ENCODE peak calls at places on chromosomes 12 and 14, in ten cellular contexts. One of them, this sample, is unnamed.
A peak's percentile ranks its signal among the peaks of the same experiment; 100 is the strongest.

GRCh38 chr12:27521066-27521465 is 2.9 kb upstream of the PPFIBP1 start:
- DNase-seq in body of pancreas: peak; percentile 22
- DNase-seq in kidney: peak; percentile 77
- DNase-seq in bronchial epithelial cell: no peak
- DNase-seq in mesothelial cell of epicardium: no peak
- DNase-seq in prostate gland: no peak
- DNase-seq in upper lobe of left lung: no peak
- DNase-seq in uterus: peak; percentile 71
- DNase-seq in progenitor cell of endocrine pancreas: no peak
- DNase-seq in tibial artery: no peak
- DNase-seq in this sample: no peak

GRCh38 chr14:45253754-45254300 is 825 bp upstream of the MIS18BP1 start:
- DNase-seq in progenitor cell of endocrine pancreas: no peak
- DNase-seq in upper lobe of left lung: peak; percentile 33
- DNase-seq in mesothelial cell of epicardium: no peak
- DNase-seq in body of pancreas: no peak
- DNase-seq in uterus: no peak
- DNase-seq in prostate gland: peak; percentile 6
- DNase-seq in bronchial epithelial cell: peak; percentile 56
- DNase-seq in tibial artery: no peak
- DNase-seq in kidney: peak; percentile 63
- DNase-seq in this sample: no peak

GRCh38 chr12:56258068-56258819 is at the start of gene ANKRD52:
- DNase-seq in upper lobe of left lung: peak; percentile 79
- DNase-seq in body of pancreas: peak; percentile 73
- DNase-seq in uterus: peak; percentile 75
- DNase-seq in progenitor cell of endocrine pancreas: peak; percentile 71
- DNase-seq in kidney: peak; percentile 89
- DNase-seq in prostate gland: peak; percentile 62
- DNase-seq in tibial artery: peak; percentile 84
- DNase-seq in bronchial epithelial cell: peak; percentile 43
- DNase-seq in mesothelial cell of epicardium: peak; percentile 89
- DNase-seq in this sample: peak; percentile 89

GRCh38 chr12:101230547-101230946 is 20.5 kb upstream of the SLC5A8 start:
- DNase-seq in uterus: no peak
- DNase-seq in progenitor cell of endocrine pancreas: no peak
- DNase-seq in tibial artery: no peak
- DNase-seq in body of pancreas: no peak
- DNase-seq in prostate gland: no peak
- DNase-seq in kidney: no peak
- DNase-seq in upper lobe of left lung: no peak
- DNase-seq in bronchial epithelial cell: peak; percentile 83
- DNase-seq in mesothelial cell of epicardium: no peak
- DNase-seq in this sample: no peak

GRCh38 chr12:94405378-94406116 is 54.1 kb downstream of the CEP83 start:
- DNase-seq in uterus: no peak
- DNase-seq in kidney: no peak
- DNase-seq in progenitor cell of endocrine pancreas: no peak
- DNase-seq in mesothelial cell of epicardium: no peak
- DNase-seq in upper lobe of left lung: no peak
- DNase-seq in prostate gland: no peak
- DNase-seq in bronchial epithelial cell: no peak
- DNase-seq in tibial artery: no peak
- DNase-seq in body of pancreas: no peak
- DNase-seq in this sample: no peak

GRCh38 chr12:102963796-102964195 is 6.3 kb downstream of the ASCL1 start:
- DNase-seq in prostate gland: no peak
- DNase-seq in upper lobe of left lung: no peak
- DNase-seq in tibial artery: no peak
- DNase-seq in body of pancreas: no peak
- DNase-seq in bronchial epithelial cell: no peak
- DNase-seq in progenitor cell of endocrine pancreas: no peak
- DNase-seq in kidney: no peak
- DNase-seq in mesothelial cell of epicardium: no peak
- DNase-seq in uterus: no peak
- DNase-seq in this sample: no peak

GRCh38 chr12:87323369-87323768 is 705.8 kb downstream of the C12orf50 start:
- DNase-seq in upper lobe of left lung: no peak
- DNase-seq in body of pancreas: no peak
- DNase-seq in tibial artery: no peak
- DNase-seq in prostate gland: no peak
- DNase-seq in bronchial epithelial cell: peak; percentile 60
- DNase-seq in uterus: no peak
- DNase-seq in mesothelial cell of epicardium: no peak
- DNase-seq in kidney: no peak
- DNase-seq in progenitor cell of endocrine pancreas: no peak
- DNase-seq in this sample: no peak

GRCh38 chr14:23469906-23470403 is 452 bp downstream of the NGDN start:
- DNase-seq in upper lobe of left lung: no peak
- DNase-seq in uterus: no peak
- DNase-seq in body of pancreas: no peak
- DNase-seq in bronchial epithelial cell: no peak
- DNase-seq in progenitor cell of endocrine pancreas: no peak
- DNase-seq in kidney: no peak
- DNase-seq in prostate gland: no peak
- DNase-seq in tibial artery: no peak
- DNase-seq in mesothelial cell of epicardium: no peak
- DNase-seq in this sample: no peak

GRCh38 chr14:47422191-47422590 is 253.2 kb downstream of the MDGA2 start:
- DNase-seq in tibial artery: no peak
- DNase-seq in kidney: no peak
- DNase-seq in uterus: no peak
- DNase-seq in bronchial epithelial cell: no peak
- DNase-seq in upper lobe of left lung: no peak
- DNase-seq in prostate gland: no peak
- DNase-seq in progenitor cell of endocrine pancreas: no peak
- DNase-seq in body of pancreas: no peak
- DNase-seq in mesothelial cell of epicardium: no peak
- DNase-seq in this sample: no peak

GRCh38 chr12:47249719-47250506 is 170.2 kb upstream of the AMIGO2 start:
- DNase-seq in uterus: no peak
- DNase-seq in upper lobe of left lung: no peak
- DNase-seq in kidney: no peak
- DNase-seq in bronchial epithelial cell: peak; percentile 76
- DNase-seq in mesothelial cell of epicardium: no peak
- DNase-seq in tibial artery: no peak
- DNase-seq in body of pancreas: no peak
- DNase-seq in progenitor cell of endocrine pancreas: no peak
- DNase-seq in prostate gland: no peak
- DNase-seq in this sample: no peak

GRCh38 chr12:93243689-93244513 is 133.8 kb upstream of the NUDT4 start:
- DNase-seq in upper lobe of left lung: peak; percentile 76
- DNase-seq in progenitor cell of endocrine pancreas: no peak
- DNase-seq in uterus: peak; percentile 25
- DNase-seq in prostate gland: peak; percentile 56
- DNase-seq in bronchial epithelial cell: peak; percentile 96
- DNase-seq in mesothelial cell of epicardium: peak; percentile 61
- DNase-seq in kidney: no peak
- DNase-seq in tibial artery: no peak
- DNase-seq in body of pancreas: peak; percentile 65
- DNase-seq in this sample: no peak

DNA sequence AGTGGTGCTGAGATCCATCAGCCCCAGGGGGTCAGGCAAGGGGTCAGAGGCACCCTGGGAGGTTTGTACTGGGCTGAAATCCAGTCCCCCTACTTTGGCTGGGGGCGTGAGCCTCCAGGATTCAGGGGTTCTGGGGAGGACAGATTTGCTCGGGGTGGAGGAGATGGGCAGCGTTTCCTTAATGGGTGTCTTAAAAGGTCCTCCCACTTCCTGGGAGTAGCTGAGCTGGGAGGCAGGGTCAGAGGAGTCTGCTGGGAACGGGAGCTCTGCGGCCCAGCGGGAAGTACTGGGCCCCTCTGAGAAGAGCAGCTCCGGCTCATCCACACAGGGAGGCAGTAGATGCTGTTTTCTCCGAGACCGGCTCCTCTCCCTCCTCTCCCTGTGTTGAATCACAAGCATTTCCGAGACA is 2.1 kb upstream of the TEX52 start:
- DNase-seq in uterus: no peak
- DNase-seq in body of pancreas: no peak
- DNase-seq in kidney: peak; percentile 84
- DNase-seq in tibial artery: no peak
- DNase-seq in bronchial epithelial cell: no peak
- DNase-seq in progenitor cell of endocrine pancreas: no peak
- DNase-seq in prostate gland: no peak
- DNase-seq in mesothelial cell of epicardium: no peak
- DNase-seq in upper lobe of left lung: no peak
- DNase-seq in this sample: no peak
- TF ChIP-seq CTCF in uterus: no peak
- TF ChIP-seq CTCF in body of pancreas: no peak
- TF ChIP-seq CTCF in kidney: no peak
- TF ChIP-seq CTCF in tibial artery: no peak
- TF ChIP-seq CTCF in bronchial epithelial cell: no peak
- TF ChIP-seq CTCF in progenitor cell of endocrine pancreas: no peak
- TF ChIP-seq CTCF in prostate gland: no peak
- TF ChIP-seq CTCF in mesothelial cell of epicardium: no peak
- TF ChIP-seq CTCF in upper lobe of left lung: no peak
- TF ChIP-seq CTCF in this sample: no peak

GRCh38 chr12:52442600-52443061 is 8.5 kb upstream of the KRT75 start:
- DNase-seq in kidney: no peak
- DNase-seq in mesothelial cell of epicardium: no peak
- DNase-seq in uterus: no peak
- DNase-seq in progenitor cell of endocrine pancreas: no peak
- DNase-seq in prostate gland: no peak
- DNase-seq in body of pancreas: peak; percentile 42
- DNase-seq in upper lobe of left lung: no peak
- DNase-seq in tibial artery: no peak
- DNase-seq in bronchial epithelial cell: peak; percentile 96
- DNase-seq in this sample: no peak
- TF ChIP-seq CTCF in kidney: no peak
- TF ChIP-seq CTCF in mesothelial cell of epicardium: no peak
- TF ChIP-seq CTCF in uterus: no peak
- TF ChIP-seq CTCF in progenitor cell of endocrine pancreas: no peak
- TF ChIP-seq CTCF in prostate gland: no peak
- TF ChIP-seq CTCF in body of pancreas: no peak
- TF ChIP-seq CTCF in upper lobe of left lung: no peak
- TF ChIP-seq CTCF in tibial artery: no peak
- TF ChIP-seq CTCF in bronchial epithelial cell: peak; percentile 31
- TF ChIP-seq CTCF in this sample: no peak

GRCh38 chr14:34175574-34175973 is 224.7 kb upstream of the EGLN3 start:
- DNase-seq in tibial artery: no peak
- DNase-seq in prostate gland: no peak
- DNase-seq in progenitor cell of endocrine pancreas: no peak
- DNase-seq in uterus: no peak
- DNase-seq in bronchial epithelial cell: no peak
- DNase-seq in mesothelial cell of epicardium: no peak
- DNase-seq in body of pancreas: no peak
- DNase-seq in upper lobe of left lung: no peak
- DNase-seq in kidney: no peak
- DNase-seq in this sample: no peak

GRCh38 chr14:34174973-34175372 is 224.1 kb upstream of the EGLN3 start:
- DNase-seq in mesothelial cell of epicardium: no peak
- DNase-seq in bronchial epithelial cell: no peak
- DNase-seq in uterus: no peak
- DNase-seq in body of pancreas: no peak
- DNase-seq in kidney: no peak
- DNase-seq in tibial artery: no peak
- DNase-seq in prostate gland: no peak
- DNase-seq in progenitor cell of endocrine pancreas: no peak
- DNase-seq in upper lobe of left lung: no peak
- DNase-seq in this sample: no peak

GRCh38 chr14:34180428-34180827 is 229.6 kb upstream of the EGLN3 start:
- DNase-seq in body of pancreas: no peak
- DNase-seq in mesothelial cell of epicardium: no peak
- DNase-seq in progenitor cell of endocrine pancreas: no peak
- DNase-seq in tibial artery: no peak
- DNase-seq in uterus: no peak
- DNase-seq in upper lobe of left lung: no peak
- DNase-seq in bronchial epithelial cell: no peak
- DNase-seq in prostate gland: no peak
- DNase-seq in kidney: no peak
- DNase-seq in this sample: no peak

GRCh38 chr14:34181308-34181707 is 230.4 kb upstream of the EGLN3 start:
- DNase-seq in tibial artery: no peak
- DNase-seq in prostate gland: no peak
- DNase-seq in uterus: no peak
- DNase-seq in upper lobe of left lung: no peak
- DNase-seq in body of pancreas: no peak
- DNase-seq in bronchial epithelial cell: no peak
- DNase-seq in kidney: no peak
- DNase-seq in mesothelial cell of epicardium: no peak
- DNase-seq in progenitor cell of endocrine pancreas: no peak
- DNase-seq in this sample: no peak

DNA sequence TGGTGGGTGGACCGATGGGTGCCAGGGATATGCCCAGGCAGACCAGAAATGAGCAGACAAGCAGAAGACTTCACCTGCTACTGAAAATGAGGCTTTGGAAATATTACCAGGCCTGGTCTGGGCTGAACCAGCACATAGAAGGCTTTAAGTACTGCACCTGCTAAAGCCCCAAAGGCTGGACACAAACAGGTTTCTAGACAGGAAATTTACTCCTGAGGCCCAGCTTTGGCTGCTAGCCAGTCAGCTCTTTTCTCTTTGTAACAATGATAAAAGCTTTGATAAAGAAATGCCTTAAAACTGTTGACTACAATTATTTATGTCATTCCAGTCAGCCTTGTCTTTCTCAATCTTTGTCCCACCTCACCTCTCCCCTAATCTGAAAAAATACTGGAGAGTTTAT is 228.8 kb upstream of the EGLN3 start:
- DNase-seq in uterus: no peak
- DNase-seq in body of pancreas: no peak
- DNase-seq in bronchial epithelial cell: no peak
- DNase-seq in upper lobe of left lung: no peak
- DNase-seq in mesothelial cell of epicardium: no peak
- DNase-seq in tibial artery: no peak
- DNase-seq in kidney: no peak
- DNase-seq in progenitor cell of endocrine pancreas: no peak
- DNase-seq in prostate gland: no peak
- DNase-seq in this sample: no peak
- TF ChIP-seq CTCF in uterus: no peak
- TF ChIP-seq CTCF in body of pancreas: no peak
- TF ChIP-seq CTCF in bronchial epithelial cell: no peak
- TF ChIP-seq CTCF in upper lobe of left lung: no peak
- TF ChIP-seq CTCF in mesothelial cell of epicardium: no peak
- TF ChIP-seq CTCF in tibial artery: no peak
- TF ChIP-seq CTCF in kidney: no peak
- TF ChIP-seq CTCF in progenitor cell of endocrine pancreas: no peak
- TF ChIP-seq CTCF in prostate gland: no peak
- TF ChIP-seq CTCF in this sample: no peak

GRCh38 chr12:65430571-65431306 is 152.3 kb downstream of the MSRB3 start:
- DNase-seq in prostate gland: no peak
- DNase-seq in body of pancreas: no peak
- DNase-seq in upper lobe of left lung: no peak
- DNase-seq in tibial artery: no peak
- DNase-seq in bronchial epithelial cell: peak; percentile 75
- DNase-seq in kidney: no peak
- DNase-seq in uterus: no peak
- DNase-seq in progenitor cell of endocrine pancreas: no peak
- DNase-seq in mesothelial cell of epicardium: no peak
- DNase-seq in this sample: no peak

GRCh38 chr12:65427646-65428045 is 149.2 kb downstream of the MSRB3 start:
- DNase-seq in progenitor cell of endocrine pancreas: no peak
- DNase-seq in bronchial epithelial cell: no peak
- DNase-seq in uterus: no peak
- DNase-seq in mesothelial cell of epicardium: no peak
- DNase-seq in upper lobe of left lung: no peak
- DNase-seq in tibial artery: no peak
- DNase-seq in body of pancreas: no peak
- DNase-seq in kidney: no peak
- DNase-seq in prostate gland: no peak
- DNase-seq in this sample: no peak

GRCh38 chr12:65434737-65435136 is 156.3 kb downstream of the MSRB3 start:
- DNase-seq in kidney: no peak
- DNase-seq in upper lobe of left lung: no peak
- DNase-seq in body of pancreas: no peak
- DNase-seq in mesothelial cell of epicardium: no peak
- DNase-seq in progenitor cell of endocrine pancreas: no peak
- DNase-seq in tibial artery: no peak
- DNase-seq in bronchial epithelial cell: no peak
- DNase-seq in prostate gland: no peak
- DNase-seq in uterus: no peak
- DNase-seq in this sample: no peak

GRCh38 chr12:65432606-65433005 is 154.1 kb downstream of the MSRB3 start:
- DNase-seq in progenitor cell of endocrine pancreas: no peak
- DNase-seq in kidney: no peak
- DNase-seq in mesothelial cell of epicardium: no peak
- DNase-seq in tibial artery: no peak
- DNase-seq in body of pancreas: no peak
- DNase-seq in prostate gland: no peak
- DNase-seq in bronchial epithelial cell: no peak
- DNase-seq in uterus: no peak
- DNase-seq in upper lobe of left lung: no peak
- DNase-seq in this sample: no peak
- TF ChIP-seq CTCF in progenitor cell of endocrine pancreas: no peak
- TF ChIP-seq CTCF in kidney: no peak
- TF ChIP-seq CTCF in mesothelial cell of epicardium: no peak
- TF ChIP-seq CTCF in tibial artery: no peak
- TF ChIP-seq CTCF in body of pancreas: no peak
- TF ChIP-seq CTCF in prostate gland: no peak
- TF ChIP-seq CTCF in bronchial epithelial cell: no peak
- TF ChIP-seq CTCF in uterus: no peak
- TF ChIP-seq CTCF in upper lobe of left lung: no peak
- TF ChIP-seq CTCF in this sample: no peak

This sample was measured in activated B cell treated with CpG ODN at 0.5 μM for 24 hours.